ENCODE peak calls at places on chromosomes 3 and 15, in four cellular contexts. X is WTC11, B is HepG2, L is K562. W is an unnamed sample.

GRCh38 chr3:174862101-174862500 is 3.0 kb downstream of the NAALADL2 start:
- DNase-seq in X (peak), B (peak), L (no peak), W (no peak)

GRCh38 chr3:42591811-42592210 is 1.2 kb downstream of the SS18L2 start:
- DNase-seq in X (no peak), B (no peak), L (no peak), W (no peak)

GRCh38 chr15:58528197-58528870 is 96.5 kb downstream of the LIPC start:
- DNase-seq in X (no peak), B (peak), L (no peak), W (no peak)

GRCh38 chr3:165644331-165644730 is 192.9 kb downstream of the BCHE start:
- DNase-seq in X (no peak), B (no peak), L (no peak), W (no peak)

GRCh38 chr3:143895805-143896204 is 47.5 kb upstream of the SLC9A9 start:
- DNase-seq in X (no peak), B (no peak), L (peak), W (no peak)

GRCh38 chr3:35739181-35739809 is 100.0 kb downstream of the ARPP21 start:
- DNase-seq in X (peak), B (no peak), L (no peak), W (no peak)

GRCh38 chr3:97001611-97002010 is 187.2 kb downstream of the EPHA6 start:
- DNase-seq in X (no peak), B (no peak), L (no peak), W (no peak)

GRCh38 chr15:92979011-92979701 is 79.0 kb downstream of the CHD2 start:
- DNase-seq in X (no peak), B (no peak), L (no peak), W (no peak)

GRCh38 chr3:118987466-118987865 is 47.2 kb downstream of the IGSF11 start:
- DNase-seq in X (no peak), B (no peak), L (no peak), W (no peak)

GRCh38 chr3:30443756-30444673 is 162.4 kb upstream of the TGFBR2 start:
- DNase-seq in X (no peak), B (no peak), L (no peak), W (no peak)

GRCh38 chr3:4899654-4900236 is 79.5 kb upstream of the BHLHE40 start:
- DNase-seq in X (no peak), B (no peak), L (no peak), W (no peak)

GRCh38 chr15:63506537-63507035 is 2.2 kb downstream of the USP3 start:
- DNase-seq in X (no peak), B (peak), L (no peak), W (no peak)

GRCh38 chr3:30188713-30189112 is 417.7 kb upstream of the TGFBR2 start:
- DNase-seq in X (no peak), B (no peak), L (no peak), W (no peak)

GRCh38 chr3:46162975-46163550 is 45.0 kb downstream of the CCR1 start:
- DNase-seq in X (no peak), B (peak), L (no peak), W (no peak)

GRCh38 chr15:37106490-37107001 is 6.2 kb upstream of the MEIS2 start:
- DNase-seq in X (peak), B (no peak), L (no peak), W (no peak)

GRCh38 chr15:61144055-61144454 is 85.0 kb downstream of the RORA start:
- DNase-seq in X (no peak), B (no peak), L (no peak), W (no peak)

GRCh38 chr15:61151791-61152190 is 77.3 kb downstream of the RORA start:
- DNase-seq in X (no peak), B (no peak), L (no peak), W (no peak)

GRCh38 chr15:61141497-61142125 is 87.5 kb downstream of the RORA start:
- DNase-seq in X (no peak), B (no peak), L (no peak), W (no peak)

DNA sequence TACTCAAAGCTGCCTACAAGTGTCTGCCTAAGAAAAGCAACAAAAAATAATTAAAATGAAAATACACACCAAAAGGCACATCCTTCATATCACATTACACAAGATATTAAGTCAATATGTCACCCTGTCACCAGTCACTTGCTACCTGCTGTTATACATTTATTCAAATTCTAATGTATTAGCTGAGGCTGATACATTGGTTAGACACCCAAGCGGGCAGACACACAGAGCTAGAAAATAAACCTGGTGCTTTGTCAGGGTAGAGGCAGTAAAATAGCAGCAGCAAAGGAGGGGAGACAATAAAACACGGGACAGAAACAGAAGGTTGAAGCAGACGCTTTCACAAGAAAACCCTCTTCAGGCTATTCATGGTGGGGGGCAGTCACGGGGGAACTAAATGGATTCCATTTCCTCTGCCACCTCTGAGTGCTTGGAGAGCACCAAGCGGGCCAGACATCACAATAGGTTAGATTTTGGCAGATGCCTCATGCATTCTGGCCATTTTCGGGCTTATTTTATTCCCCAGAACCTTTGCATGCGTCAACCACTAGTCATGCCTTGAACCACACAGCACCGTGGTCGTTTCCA is 82.4 kb downstream of the RORA start:
- DNase-seq in X (no peak), B (no peak), L (no peak), W (no peak)
- TF ChIP-seq FOXJ3 in X (no peak), B (no peak), L (no peak), W (no peak)

GRCh38 chr15:41927516-41927915 is 33.7 kb upstream of the SPTBN5 start:
- DNase-seq in X (no peak), B (no peak), L (no peak), W (no peak)
- TF ChIP-seq FOXJ3 in X (no peak), B (no peak), L (no peak), W (no peak)

GRCh38 chr15:84552896-84553295 is 47.9 kb upstream of the ZSCAN2 start:
- DNase-seq in X (no peak), B (no peak), L (no peak), W (no peak)
- TF ChIP-seq FOXJ3 in X (no peak), B (no peak), L (no peak), W (no peak)

GRCh38 chr3:124926426-124927116 is 8.0 kb downstream of the MUC13 start:
- DNase-seq in X (no peak), B (peak), L (no peak), W (no peak)
- TF ChIP-seq FOXJ3 in X (no peak), B (no peak), L (no peak), W (no peak)

GRCh38 chr15:65306551-65306950 is 2.1 kb downstream of the RNU5B-1 start:
- DNase-seq in X (no peak), B (no peak), L (no peak), W (no peak)
- TF ChIP-seq FOXJ3 in X (no peak), B (no peak), L (no peak), W (no peak)

GRCh38 chr3:192917508-192918274 is at the start of gene MB21D2:
- DNase-seq in X (peak), B (peak), L (peak), W (peak)
- TF ChIP-seq FOXJ3 in X (no peak), B (no peak), L (no peak), W (no peak)

GRCh38 chr15:42919308-42919707 is 1.3 kb downstream of the TTBK2 start:
- DNase-seq in X (no peak), B (no peak), L (no peak), W (peak)

GRCh38 chr15:42919794-42920280 is 741 bp downstream of the TTBK2 start:
- DNase-seq in X (no peak), B (peak), L (no peak), W (peak)

GRCh38 chr15:42918047-42918446 is 2.5 kb downstream of the TTBK2 start:
- DNase-seq in X (no peak), B (no peak), L (no peak), W (no peak)

GRCh38 chr15:42920281-42921048 is at the start of gene TTBK2:
- DNase-seq in X (peak), B (peak), L (peak), W (peak)

DNA sequence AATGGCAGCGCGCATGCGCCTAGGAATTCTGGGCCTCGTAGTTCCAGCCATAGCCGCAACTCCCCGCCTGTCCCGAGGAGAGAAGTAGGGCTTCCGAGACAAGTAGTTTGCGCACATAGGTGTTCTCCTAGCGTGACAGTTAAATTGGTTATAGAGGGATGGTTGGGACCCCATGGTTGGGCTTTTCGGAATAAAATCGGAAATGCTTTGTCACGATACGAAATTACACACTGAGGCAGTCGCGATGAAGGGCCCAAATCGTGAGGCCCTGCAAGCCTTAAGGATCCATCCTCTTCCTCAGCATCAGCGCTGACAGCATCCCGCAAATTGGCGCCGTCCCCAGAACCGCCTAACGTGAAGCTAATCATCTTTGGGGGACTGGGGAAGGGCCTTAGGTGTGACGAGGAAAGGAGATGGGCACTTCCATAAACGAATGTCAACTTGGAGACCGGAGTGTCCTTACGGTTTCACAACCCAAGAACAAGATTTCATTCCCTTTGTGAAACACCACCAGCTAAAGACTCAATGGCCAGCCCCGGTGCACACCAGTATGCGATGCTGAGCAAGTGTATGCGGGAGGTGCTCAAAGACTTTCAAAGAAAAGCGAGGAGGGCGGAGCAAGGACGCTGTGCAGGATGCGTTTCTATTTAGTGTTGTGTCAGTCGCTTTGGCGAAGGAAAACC is 612 bp upstream of the TTBK2 start:
- DNase-seq in X (no peak), B (no peak), L (no peak), W (peak)
- TF ChIP-seq FOXJ3 in X (no peak), B (no peak), L (no peak), W (no peak)